ENCODE peak calls at places on chromosomes 16 and 17, in five cellular contexts. R, D, U, X and Q are unnamed samples.

GRCh38 chr16:80277182-80277581 is 263.6 kb upstream of the DYNLRB2 start:
- DNase-seq in R (no peak), D (no peak), U (no peak), X (no peak), Q (no peak)

GRCh38 chr17:58956997-58957724 is 149.5 kb downstream of the TRIM37 start:
- DNase-seq in R (peak), D (no peak), U (no peak), X (no peak), Q (no peak)

GRCh38 chr17:8581002-8581658 is 49.4 kb downstream of the MYH10 start:
- DNase-seq in R (no peak), D (no peak), U (no peak), X (no peak), Q (no peak)

GRCh38 chr17:52178013-52178412 is 19.5 kb upstream of the CA10 start:
- DNase-seq in R (no peak), D (no peak), U (no peak), X (no peak), Q (no peak)

GRCh38 chr17:31321481-31321880 is at the start of gene EVI2A:
- DNase-seq in R (peak), D (no peak), U (no peak), X (peak), Q (peak)

GRCh38 chr17:29836643-29837042 is 93.4 kb downstream of the SSH2 start:
- DNase-seq in R (no peak), D (no peak), U (no peak), X (peak), Q (no peak)

GRCh38 chr17:69773081-69773480 is 301.9 kb upstream of the KCNJ16 start:
- DNase-seq in R (no peak), D (no peak), U (no peak), X (no peak), Q (no peak)

GRCh38 chr16:57993452-57993851 is 7.0 kb downstream of the ZNF319 start:
- DNase-seq in R (no peak), D (no peak), U (no peak), X (no peak), Q (no peak)

GRCh38 chr16:12664334-12664733 is 139.4 kb downstream of the CPPED1 start:
- DNase-seq in R (no peak), D (no peak), U (no peak), X (no peak), Q (no peak)

GRCh38 chr16:73125860-73126259 is 77.9 kb upstream of the ZFHX3 start:
- DNase-seq in R (peak), D (no peak), U (no peak), X (peak), Q (no peak)

GRCh38 chr17:76982408-76983074 is 114.3 kb downstream of the MGAT5B start:
- DNase-seq in R (no peak), D (no peak), U (no peak), X (no peak), Q (peak)

GRCh38 chr16:58503863-58504688 is 4.1 kb downstream of the NDRG4 start:
- DNase-seq in R (no peak), D (no peak), U (no peak), X (no peak), Q (no peak)

GRCh38 chr17:1705004-1705403 is 5.2 kb downstream of the TLCD2 start:
- DNase-seq in R (no peak), D (no peak), U (no peak), X (no peak), Q (no peak)

GRCh38 chr17:38564254-38564605 is 41.5 kb downstream of the SRCIN1 start:
- DNase-seq in R (no peak), D (no peak), U (no peak), X (no peak), Q (no peak)

GRCh38 chr16:73049051-73049910 is 1.4 kb upstream of the ZFHX3 start:
- DNase-seq in R (no peak), D (no peak), U (no peak), X (no peak), Q (no peak)

GRCh38 chr16:66324785-66325184 is 41.7 kb upstream of the CDH5 start:
- DNase-seq in R (no peak), D (no peak), U (no peak), X (peak), Q (no peak)

GRCh38 chr17:48153711-48154642 is 46.4 kb downstream of the SNX11 start:
- DNase-seq in R (peak), D (no peak), U (no peak), X (peak), Q (no peak)

GRCh38 chr17:8062435-8062806 is 23.6 kb downstream of the ALOX15B start:
- DNase-seq in R (no peak), D (no peak), U (no peak), X (no peak), Q (no peak)

GRCh38 chr17:67765623-67766022 is 47.9 kb downstream of the NOL11 start:
- DNase-seq in R (no peak), D (no peak), U (no peak), X (no peak), Q (no peak)

GRCh38 chr16:11405331-11406176 is 60.3 kb downstream of the RMI2 start:
- DNase-seq in R (peak), D (no peak), U (no peak), X (no peak), Q (peak)

GRCh38 chr16:47204736-47205499 is 61.2 kb upstream of the NETO2 start:
- DNase-seq in R (no peak), D (no peak), U (no peak), X (no peak), Q (no peak)

GRCh38 chr16:88977028-88977844 is at the start of gene CBFA2T3:
- DNase-seq in R (no peak), D (peak), U (peak), X (no peak), Q (no peak)

GRCh38 chr16:71225145-71225544 is 5.4 kb downstream of the HYDIN start:
- DNase-seq in R (no peak), D (no peak), U (no peak), X (no peak), Q (no peak)

GRCh38 chr16:71226229-71227141 is 4.0 kb downstream of the HYDIN start:
- DNase-seq in R (no peak), D (no peak), U (no peak), X (no peak), Q (no peak)

GRCh38 chr16:71229344-71229743 is 1.2 kb downstream of the HYDIN start:
- DNase-seq in R (no peak), D (no peak), U (no peak), X (no peak), Q (no peak)

GRCh38 chr16:71230122-71230845 is at the start of gene HYDIN:
- DNase-seq in R (peak), D (peak), U (no peak), X (peak), Q (peak)
- H3K4me3 ChIP-seq in R (peak), D (peak), U (peak), X (no peak), Q (no peak)

DNA sequence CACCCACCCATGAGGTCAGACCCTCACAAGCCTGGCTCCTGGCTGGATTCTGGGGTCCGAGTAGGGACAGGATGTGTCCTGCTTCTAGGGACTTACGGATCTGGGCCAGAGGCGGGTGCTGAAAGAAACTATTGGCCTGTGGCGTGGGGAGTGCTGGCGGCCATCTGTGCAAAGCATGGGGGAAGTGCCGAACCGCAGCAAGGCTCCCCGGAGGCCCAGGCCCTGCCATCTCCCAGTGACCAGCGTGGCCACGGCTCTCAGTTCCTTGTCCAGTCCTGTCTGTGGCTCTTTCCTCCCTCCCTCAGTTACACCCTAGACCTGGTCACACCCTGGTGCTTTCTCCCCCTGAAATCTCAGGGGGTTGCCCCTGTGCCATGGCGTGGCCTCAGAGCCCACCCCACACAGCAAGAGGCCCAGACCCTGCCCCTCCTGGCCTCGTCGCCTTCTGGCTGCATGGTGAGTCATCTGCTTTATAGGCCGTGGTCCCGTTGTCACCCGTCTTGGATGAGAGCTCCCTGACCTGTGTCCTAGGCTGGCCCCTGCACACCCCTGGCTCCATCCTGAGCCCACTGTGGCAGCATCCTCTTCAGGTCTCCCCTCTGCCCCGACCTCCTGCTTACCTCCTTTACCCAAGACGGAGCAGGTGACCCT is 54.5 kb downstream of the PRMT7 start:
- DNase-seq in R (no peak), D (no peak), U (peak), X (peak), Q (no peak)
- H3K4me3 ChIP-seq in R (no peak), D (no peak), U (no peak), X (no peak), Q (no peak)

GRCh38 chr17:17692353-17693252 is 11.3 kb downstream of the RAI1 start:
- DNase-seq in R (no peak), D (no peak), U (no peak), X (no peak), Q (no peak)

GRCh38 chr17:17691468-17692263 is 10.4 kb downstream of the RAI1 start:
- DNase-seq in R (no peak), D (no peak), U (no peak), X (peak), Q (no peak)

GRCh38 chr17:17694229-17695081 is 13.2 kb downstream of the RAI1 start:
- DNase-seq in R (peak), D (peak), U (peak), X (peak), Q (peak)

GRCh38 chr17:17693955-17694228 is 12.6 kb downstream of the RAI1 start:
- DNase-seq in R (no peak), D (no peak), U (no peak), X (no peak), Q (no peak)

DNA sequence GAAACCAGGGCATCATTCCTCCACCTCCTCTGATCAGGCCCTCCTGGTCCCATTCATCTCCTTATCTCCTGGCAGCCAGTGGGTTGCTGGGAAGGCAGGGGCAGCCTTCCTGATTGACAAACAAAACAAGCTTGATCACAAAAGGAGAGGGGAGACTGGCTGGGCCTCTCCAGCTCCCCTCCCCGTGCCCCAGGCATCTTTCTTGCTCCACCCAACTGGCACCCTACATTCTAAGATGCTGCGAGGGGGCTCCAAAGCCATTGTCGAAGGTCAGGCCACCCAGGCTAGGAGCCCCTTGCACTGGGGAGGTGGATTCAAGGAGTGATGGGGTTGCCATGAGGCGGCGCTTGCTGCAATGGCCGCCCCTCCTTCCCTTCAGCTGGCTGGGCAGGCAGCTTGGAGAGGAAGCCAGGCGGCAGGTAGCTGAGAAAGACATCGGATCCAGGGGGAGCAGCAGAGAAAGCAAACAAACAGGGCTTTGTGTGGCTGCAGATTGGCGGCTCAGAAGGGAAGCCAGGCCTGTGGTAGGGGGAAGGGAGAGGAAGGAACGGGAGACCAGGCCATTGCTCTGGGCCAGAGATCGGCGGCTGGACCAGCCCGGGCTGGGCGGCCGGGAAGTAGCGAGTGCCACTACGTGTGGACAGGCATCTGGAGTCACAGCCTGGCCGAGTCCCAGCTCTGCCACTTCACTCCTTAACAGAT is 12.1 kb downstream of the RAI1 start:
- DNase-seq in R (no peak), D (peak), U (peak), X (no peak), Q (no peak)
- H3K4me3 ChIP-seq in R (peak), D (peak), U (peak), X (peak), Q (no peak)

GRCh38 chr17:42406602-42407288 is 16.3 kb downstream of the CAVIN1 start:
- DNase-seq in R (no peak), D (no peak), U (no peak), X (no peak), Q (no peak)
- H3K4me3 ChIP-seq in R (peak), D (peak), U (peak), X (no peak), Q (no peak)

GRCh38 chr17:64254755-64255154 is 8.3 kb downstream of the TEX2 start:
- DNase-seq in R (no peak), D (no peak), U (no peak), X (no peak), Q (no peak)

GRCh38 chr17:64250211-64250835 is 12.7 kb downstream of the TEX2 start:
- DNase-seq in R (no peak), D (no peak), U (no peak), X (no peak), Q (no peak)

GRCh38 chr17:64253470-64253869 is 9.6 kb downstream of the TEX2 start:
- DNase-seq in R (no peak), D (no peak), U (no peak), X (no peak), Q (no peak)

GRCh38 chr17:64255764-64256163 is 7.3 kb downstream of the TEX2 start:
- DNase-seq in R (no peak), D (no peak), U (no peak), X (no peak), Q (no peak)

GRCh38 chr17:64252831-64253230 is 10.2 kb downstream of the TEX2 start:
- DNase-seq in R (peak), D (no peak), U (no peak), X (no peak), Q (no peak)
- H3K4me3 ChIP-seq in R (no peak), D (no peak), U (no peak), X (no peak), Q (no peak)

GRCh38 chr16:77881355-77882003 is 93.1 kb downstream of the VAT1L start:
- DNase-seq in R (no peak), D (no peak), U (no peak), X (no peak), Q (no peak)
- H3K4me3 ChIP-seq in R (no peak), D (no peak), U (no peak), X (no peak), Q (no peak)

DNA sequence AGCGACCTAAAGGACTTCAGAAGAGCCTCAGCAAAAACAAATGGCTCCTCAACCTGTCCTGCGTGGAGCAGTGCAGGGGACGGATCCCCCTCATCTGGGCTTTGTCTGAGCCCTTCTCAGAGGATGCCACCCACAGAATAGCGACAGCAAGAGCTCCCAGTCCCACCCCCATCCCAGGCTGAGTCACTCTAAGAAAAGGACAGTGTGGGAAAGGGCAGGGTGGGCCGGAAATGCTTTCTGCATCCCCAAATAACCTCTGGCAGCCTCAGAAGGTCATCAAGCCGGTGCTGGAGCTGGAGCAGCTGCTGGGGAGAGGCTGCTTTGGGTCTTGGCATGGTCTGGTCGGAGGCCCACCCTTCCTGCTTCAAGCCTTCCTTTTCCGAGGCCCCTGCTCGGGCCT is 8.9 kb downstream of the SLC12A4 start:
- DNase-seq in R (peak), D (no peak), U (peak), X (peak), Q (no peak)
- H3K4me3 ChIP-seq in R (peak), D (no peak), U (peak), X (no peak), Q (no peak)

GRCh38 chr17:81665205-81666091 is 957 bp downstream of the OXLD1 start:
- DNase-seq in R (peak), D (no peak), U (no peak), X (peak), Q (no peak)

GRCh38 chr17:81664051-81664470 is 2.3 kb downstream of the OXLD1 start:
- DNase-seq in R (no peak), D (no peak), U (no peak), X (no peak), Q (no peak)

GRCh38 chr17:81667754-81668153 is 1.2 kb downstream of the CCDC137 start:
- DNase-seq in R (no peak), D (no peak), U (no peak), X (no peak), Q (no peak)

GRCh38 chr17:81666342-81667191 is at the start of the genes CCDC137 and OXLD1:
- DNase-seq in R (peak), D (peak), U (peak), X (peak), Q (peak)

DNA sequence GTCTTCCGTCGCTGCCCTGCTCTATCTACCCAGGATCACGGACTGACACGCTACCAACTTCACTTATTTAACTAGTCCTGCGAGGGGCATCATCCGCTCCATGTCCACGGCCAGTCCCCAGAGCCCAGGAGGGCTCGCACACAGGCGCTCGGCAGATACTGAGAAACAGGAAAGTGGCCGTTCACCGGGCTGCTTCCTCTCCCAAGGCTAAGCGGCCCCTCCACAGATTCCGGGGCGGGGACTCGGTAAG is 388 bp downstream of the OXLD1 start:
- DNase-seq in R (no peak), D (no peak), U (no peak), X (peak), Q (no peak)
- H3K4me3 ChIP-seq in R (peak), D (peak), U (peak), X (peak), Q (peak)

DNA sequence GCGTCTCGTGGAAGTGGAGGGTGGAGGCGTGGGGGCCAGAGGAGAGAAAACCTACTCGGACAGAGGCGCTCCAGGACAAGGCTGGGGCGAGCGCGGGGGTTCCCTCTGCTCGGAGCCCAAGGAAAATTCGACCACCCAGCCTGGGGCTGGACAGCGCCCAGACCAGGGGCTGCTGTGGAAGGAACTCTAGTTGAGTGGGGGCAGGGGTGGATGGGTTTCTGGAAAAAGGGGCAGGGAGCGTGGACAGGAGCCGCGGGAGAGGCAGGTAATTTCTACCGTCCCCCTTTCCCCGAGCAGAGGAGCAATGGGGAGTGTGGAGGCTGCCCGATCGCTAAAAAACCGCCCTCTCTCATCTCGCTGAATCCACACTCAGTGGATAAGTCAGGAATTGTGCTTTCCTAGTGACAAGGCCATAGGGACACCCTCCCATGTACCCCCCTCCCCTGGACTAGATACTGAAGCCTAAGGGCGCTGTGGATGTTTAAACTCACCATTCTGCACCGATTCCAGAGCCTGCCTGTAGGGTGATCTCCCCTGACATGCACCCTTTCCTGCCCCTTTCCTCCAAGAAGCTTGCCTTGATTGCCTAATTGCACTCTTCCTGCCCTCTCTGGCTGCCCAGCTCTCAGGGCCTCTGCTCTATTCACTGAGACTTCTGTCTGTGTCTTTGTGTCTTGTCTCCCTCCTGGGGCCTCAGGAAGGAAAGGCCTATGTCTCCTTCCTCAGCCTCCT is 90.7 kb upstream of the TMEM97 start:
- DNase-seq in R (no peak), D (no peak), U (no peak), X (no peak), Q (peak)
- H3K4me3 ChIP-seq in R (peak), D (peak), U (peak), X (peak), Q (no peak)